ENCODE peak calls at places on chromosomes 7 and 10, in seven cellular contexts. Z, V, I, H, B, W and T are unnamed samples.
A peak's percentile ranks its signal among the peaks of the same experiment; 100 is the strongest.

GRCh38 chr10:102601639-102602038 is 42.6 kb upstream of the TRIM8 start:
- ATAC-seq in Z (no peak), V (no peak), I (no peak), H (no peak), B (no peak), W (no peak), T (no peak)

GRCh38 chr7:771241-772004 is 44.3 kb upstream of the PRKAR1B start:
- ATAC-seq in Z (peak; percentile 78), V (no peak), I (no peak), H (peak; percentile 31), B (peak; percentile 31), W (no peak), T (peak; percentile 86)

GRCh38 chr10:125710267-125710563 is 9.3 kb upstream of the EDRF1 start:
- ATAC-seq in Z (no peak), V (no peak), I (no peak), H (peak; percentile 34), B (no peak), W (no peak), T (no peak)

GRCh38 chr7:17440831-17441230 is 142.4 kb downstream of the AHR start:
- ATAC-seq in Z (no peak), V (no peak), I (no peak), H (no peak), B (no peak), W (no peak), T (no peak)

GRCh38 chr7:157612009-157612663 is 275.3 kb downstream of the DNAJB6 start:
- ATAC-seq in Z (no peak), V (no peak), I (no peak), H (no peak), B (no peak), W (no peak), T (no peak)

GRCh38 chr10:87952612-87953011 is 89.2 kb downstream of the PTEN start:
- ATAC-seq in Z (no peak), V (no peak), I (no peak), H (no peak), B (no peak), W (no peak), T (no peak)

GRCh38 chr7:130990178-130990832 is 256.3 kb upstream of the KLF14 start:
- ATAC-seq in Z (no peak), V (peak; percentile 53), I (no peak), H (peak; percentile 89), B (peak; percentile 34), W (no peak), T (no peak)

GRCh38 chr7:106927541-106927940 is 62.5 kb downstream of the PIK3CG start:
- ATAC-seq in Z (no peak), V (no peak), I (no peak), H (no peak), B (no peak), W (no peak), T (no peak)

GRCh38 chr7:87458148-87458547 is 17.3 kb downstream of the ABCB4 start:
- ATAC-seq in Z (no peak), V (no peak), I (no peak), H (no peak), B (no peak), W (no peak), T (no peak)

GRCh38 chr7:90720970-90721768 is 125.0 kb downstream of the CDK14 start:
- ATAC-seq in Z (peak; percentile 7), V (no peak), I (peak; percentile 51), H (no peak), B (peak; percentile 53), W (peak; percentile 96), T (peak; percentile 79)

GRCh38 chr7:70193514-70193913 is 595.2 kb downstream of the AUTS2 start:
- ATAC-seq in Z (no peak), V (no peak), I (peak; percentile 57), H (no peak), B (no peak), W (no peak), T (no peak)

GRCh38 chr7:37820708-37821468 is 27.5 kb upstream of the NME8 start:
- ATAC-seq in Z (no peak), V (no peak), I (no peak), H (no peak), B (no peak), W (no peak), T (no peak)

GRCh38 chr7:20793686-20794394 is 7.2 kb upstream of the SP8 start:
- ATAC-seq in Z (no peak), V (no peak), I (no peak), H (no peak), B (no peak), W (no peak), T (no peak)

GRCh38 chr7:20795881-20796280 is 9.2 kb upstream of the SP8 start:
- ATAC-seq in Z (no peak), V (no peak), I (no peak), H (no peak), B (no peak), W (no peak), T (no peak)

GRCh38 chr7:20796565-20796964 is 9.9 kb upstream of the SP8 start:
- ATAC-seq in Z (no peak), V (no peak), I (no peak), H (no peak), B (no peak), W (no peak), T (no peak)

GRCh38 chr7:20794676-20795075 is 8.0 kb upstream of the SP8 start:
- ATAC-seq in Z (no peak), V (no peak), I (no peak), H (no peak), B (no peak), W (no peak), T (no peak)

GRCh38 chr7:20795361-20795760 is 8.7 kb upstream of the SP8 start:
- ATAC-seq in Z (no peak), V (no peak), I (no peak), H (no peak), B (no peak), W (no peak), T (no peak)
- H3K4me1 ChIP-seq in Z (peaks cover 10% of the 10 kb centered on the region), V (peaks cover 7% of the 10 kb centered on the region), I (no peaks in the 10 kb centered on the region), H (peaks cover 19% of the 10 kb centered on the region), B (no peaks in the 10 kb centered on the region), W (peaks cover 8% of the 10 kb centered on the region), T (no peaks in the 10 kb centered on the region)

GRCh38 chr7:95725170-95725569 is 47.2 kb upstream of the DYNC1I1 start:
- ATAC-seq in Z (no peak), V (peak; percentile 29), I (no peak), H (no peak), B (no peak), W (no peak), T (no peak)
- TF ChIP-seq CTCF in Z (no peak), V (no peak), I (peak; percentile 19), H (no peak), B (no peak), W (no peak), T (no peak)

DNA sequence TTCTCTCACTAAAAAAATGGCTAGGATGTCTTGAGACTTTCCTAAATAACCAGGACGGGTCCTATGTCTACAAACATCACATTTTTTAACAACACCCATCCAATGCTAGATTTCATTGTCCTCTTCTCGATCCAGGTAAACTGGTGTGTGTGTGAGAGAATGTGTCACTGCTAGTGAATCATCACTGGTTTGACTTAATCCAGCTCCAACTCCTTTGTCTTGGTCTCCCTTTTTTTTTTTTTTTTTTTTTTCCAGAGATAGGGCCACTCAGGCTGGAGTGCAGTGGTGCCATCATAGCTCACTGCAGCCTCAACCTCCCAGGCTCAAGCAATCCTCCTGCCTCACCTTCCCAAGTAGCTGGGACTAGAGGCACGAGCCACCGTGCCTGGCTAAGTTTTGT is 2.0 kb upstream of the UFSP1 start:
- ATAC-seq in Z (no peak), V (peak; percentile 4), I (peak; percentile 34), H (no peak), B (no peak), W (no peak), T (no peak)
- H3K4me1 ChIP-seq in Z (peaks cover 32% of the 10 kb centered on the region), V (peaks cover 41% of the 10 kb centered on the region), I (peaks cover 13% of the 10 kb centered on the region), H (peaks cover 59% of the 10 kb centered on the region), B (peaks cover 32% of the 10 kb centered on the region), W (peaks cover 65% of the 10 kb centered on the region), T (no peaks in the 10 kb centered on the region)

DNA sequence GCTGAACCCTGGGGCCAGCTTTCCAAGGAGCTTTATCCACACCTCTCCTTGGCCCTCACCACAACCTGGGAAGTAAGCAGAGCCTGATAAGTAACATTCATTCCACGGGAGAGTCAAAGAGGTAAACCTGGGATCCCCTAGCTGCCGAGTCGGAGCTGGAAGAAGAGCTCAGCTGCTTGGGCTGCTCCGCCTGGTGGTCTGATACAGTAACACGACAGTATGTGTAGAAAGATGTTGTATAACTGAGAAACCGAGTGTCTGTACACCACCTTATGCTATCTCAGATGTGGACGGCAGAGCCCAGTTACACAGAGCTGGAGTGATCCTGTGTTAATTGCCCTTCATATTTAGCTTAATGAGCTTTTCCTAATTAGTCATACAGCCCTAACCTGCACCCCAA is 151.3 kb upstream of the KMT2E start:
- ATAC-seq in Z (no peak), V (peak; percentile 54), I (peak; percentile 45), H (no peak), B (no peak), W (peak; percentile 94), T (no peak)
- TF ChIP-seq CTCF in Z (no peak), V (peak; percentile 58), I (peak; percentile 28), H (no peak), B (no peak), W (peak; percentile 47), T (no peak)

GRCh38 chr7:154770361-154770760 is 232.6 kb downstream of the PAXIP1 start:
- ATAC-seq in Z (no peak), V (no peak), I (no peak), H (no peak), B (no peak), W (no peak), T (no peak)
- H3K4me1 ChIP-seq in Z (no peaks in the 10 kb centered on the region), V (peaks cover 10% of the 10 kb centered on the region), I (no peaks in the 10 kb centered on the region), H (no peaks in the 10 kb centered on the region), B (no peaks in the 10 kb centered on the region), W (no peaks in the 10 kb centered on the region), T (no peaks in the 10 kb centered on the region)

DNA sequence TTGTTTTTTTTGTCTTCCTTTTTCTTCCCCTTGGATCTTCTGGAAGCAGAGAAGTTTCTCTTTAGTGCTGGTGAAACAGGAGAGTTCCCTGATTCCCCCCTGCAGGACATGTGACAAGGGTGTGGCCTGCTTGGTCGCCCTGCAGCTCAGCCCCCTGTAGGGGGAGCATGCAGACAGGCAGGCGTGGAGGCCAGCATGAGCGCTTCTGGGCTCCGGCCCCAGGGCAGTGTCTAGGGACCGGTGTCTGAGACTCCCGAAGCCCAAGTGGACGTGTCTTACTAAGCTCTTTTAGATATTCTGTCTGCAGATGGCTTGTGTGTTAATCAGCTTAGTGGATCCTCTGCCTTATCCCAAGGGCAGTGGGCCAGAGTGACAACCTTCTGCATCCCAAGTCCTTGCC is 26.1 kb downstream of the PRSS58 start:
- ATAC-seq in Z (no peak), V (no peak), I (no peak), H (no peak), B (no peak), W (peak; percentile 100), T (no peak)
- TF ChIP-seq CTCF in Z (peak; percentile 10), V (no peak), I (no peak), H (no peak), B (no peak), W (peak; percentile 58), T (no peak)

GRCh38 chr10:129114588-129114987 is 352.5 kb upstream of the MGMT start:
- ATAC-seq in Z (no peak), V (no peak), I (no peak), H (no peak), B (no peak), W (no peak), T (no peak)
- H3K4me1 ChIP-seq in Z (no peaks in the 10 kb centered on the region), V (no peaks in the 10 kb centered on the region), I (no peaks in the 10 kb centered on the region), H (no peaks in the 10 kb centered on the region), B (no peaks in the 10 kb centered on the region), W (no peaks in the 10 kb centered on the region), T (no peaks in the 10 kb centered on the region)